ENCODE peak calls at places on chromosomes 6 and 20, in nine cellular contexts. I, Z, R, Q, M, J, U, A and E are unnamed samples.
A peak's percentile ranks its signal among the peaks of the same experiment; 100 is the strongest.

GRCh38 chr6:158536891-158537798 is 22.7 kb upstream of the TMEM181 start:
- DNase-seq in I (peak; percentile 6), Z (peak; percentile 52), R (no peak), Q (no peak), M (no peak), J (peak; percentile 59), U (no peak), A (peak; percentile 80), E (no peak)

GRCh38 chr6:27205375-27206278 is 41.9 kb upstream of the PRSS16 start:
- DNase-seq in I (no peak), Z (peak; percentile 62), R (peak; percentile 10), Q (no peak), M (no peak), J (peak; percentile 41), U (no peak), A (peak; percentile 64), E (peak; percentile 24)

GRCh38 chr6:128710305-128710704 is 172.6 kb upstream of the LAMA2 start:
- DNase-seq in I (no peak), Z (no peak), R (no peak), Q (no peak), M (peak; percentile 33), J (no peak), U (no peak), A (no peak), E (no peak)

GRCh38 chr6:12504325-12504966 is 212.1 kb upstream of the PHACTR1 start:
- DNase-seq in I (no peak), Z (no peak), R (no peak), Q (no peak), M (no peak), J (peak; percentile 41), U (peak; percentile 44), A (peak; percentile 74), E (no peak)

GRCh38 chr6:123810214-123810613 is 6.5 kb downstream of the NKAIN2 start:
- DNase-seq in I (no peak), Z (no peak), R (no peak), Q (no peak), M (no peak), J (no peak), U (no peak), A (no peak), E (no peak)

GRCh38 chr6:99492137-99492536 is 23.1 kb downstream of the USP45 start:
- DNase-seq in I (no peak), Z (no peak), R (no peak), Q (no peak), M (no peak), J (no peak), U (no peak), A (no peak), E (no peak)

GRCh38 chr6:4344317-4344899 is 209.0 kb upstream of the ECI2 start:
- DNase-seq in I (no peak), Z (no peak), R (no peak), Q (no peak), M (no peak), J (no peak), U (no peak), A (no peak), E (no peak)

GRCh38 chr6:41027799-41028617 is 11.0 kb downstream of the UNC5CL start:
- DNase-seq in I (peak; percentile 77), Z (peak; percentile 94), R (peak; percentile 67), Q (peak; percentile 95), M (no peak), J (peak; percentile 88), U (peak; percentile 86), A (peak; percentile 88), E (peak; percentile 75)

GRCh38 chr20:12053348-12053747 is 135.7 kb downstream of the BTBD3 start:
- DNase-seq in I (no peak), Z (no peak), R (no peak), Q (no peak), M (no peak), J (no peak), U (no peak), A (peak; percentile 12), E (no peak)

GRCh38 chr6:157258878-157259277 is 64.4 kb downstream of the TMEM242 start:
- DNase-seq in I (no peak), Z (no peak), R (peak; percentile 23), Q (no peak), M (no peak), J (no peak), U (no peak), A (no peak), E (no peak)

GRCh38 chr6:105069821-105070445 is 109.9 kb downstream of the POPDC3 start:
- DNase-seq in I (no peak), Z (no peak), R (no peak), Q (no peak), M (no peak), J (no peak), U (no peak), A (no peak), E (no peak)

GRCh38 chr6:34206726-34207125 is 29.9 kb upstream of the HMGA1 start:
- DNase-seq in I (no peak), Z (no peak), R (no peak), Q (no peak), M (no peak), J (no peak), U (no peak), A (no peak), E (no peak)

GRCh38 chr6:112649853-112650252 is 302.7 kb downstream of the RFPL4B start:
- DNase-seq in I (no peak), Z (no peak), R (no peak), Q (no peak), M (no peak), J (no peak), U (no peak), A (no peak), E (no peak)

GRCh38 chr6:42368156-42368555 is 83.6 kb downstream of the TRERF1 start:
- DNase-seq in I (peak; percentile 66), Z (peak; percentile 79), R (peak; percentile 42), Q (no peak), M (no peak), J (peak; percentile 55), U (peak; percentile 34), A (no peak), E (peak; percentile 71)

GRCh38 chr20:23602261-23602660 is 3.5 kb downstream of the CST9 start:
- DNase-seq in I (no peak), Z (no peak), R (no peak), Q (no peak), M (no peak), J (no peak), U (no peak), A (no peak), E (no peak)

GRCh38 chr20:6959900-6960312 is 192.4 kb downstream of the BMP2 start:
- DNase-seq in I (no peak), Z (no peak), R (no peak), Q (no peak), M (no peak), J (no peak), U (no peak), A (no peak), E (no peak)

GRCh38 chr20:10253750-10254149 is 35.1 kb downstream of the SNAP25 start:
- DNase-seq in I (no peak), Z (no peak), R (no peak), Q (no peak), M (no peak), J (no peak), U (no peak), A (no peak), E (no peak)

GRCh38 chr6:99024089-99024488 is 76.3 kb upstream of the FBXL4 start:
- DNase-seq in I (no peak), Z (no peak), R (no peak), Q (no peak), M (no peak), J (no peak), U (no peak), A (no peak), E (no peak)

GRCh38 chr6:143224516-143224915 is 163.8 kb downstream of the AIG1 start:
- DNase-seq in I (no peak), Z (no peak), R (no peak), Q (no peak), M (no peak), J (no peak), U (no peak), A (no peak), E (no peak)

GRCh38 chr20:10171864-10172751 is 46.5 kb upstream of the SNAP25 start:
- DNase-seq in I (peak; percentile 40), Z (peak; percentile 68), R (no peak), Q (no peak), M (no peak), J (no peak), U (peak; percentile 6), A (peak; percentile 71), E (peak; percentile 35)

GRCh38 chr6:5204340-5204739 is 56.4 kb downstream of the LYRM4 start:
- DNase-seq in I (no peak), Z (no peak), R (no peak), Q (no peak), M (no peak), J (no peak), U (no peak), A (no peak), E (no peak)